ENCODE peak calls at places on chromosome 17, in eight cellular contexts. J is cardiac muscle cell, W is tibial nerve, I is fibroblast of lung, Z is dorsolateral prefrontal cortex, G is nephron progenitor cell, B is AG10803, A is IMR-90. Y is an unnamed sample.

GRCh38 chr17:77691216-77692085 is 267.1 kb upstream of the TNRC6C start:
- DNase-seq in W (no peak), J (no peak), Z (no peak), G (no peak), I (no peak), B (no peak), A (no peak), Y (no peak)

GRCh38 chr17:47741793-47742145 is 8.7 kb downstream of the TBX21 start:
- DNase-seq in W (no peak), I (no peak), Z (no peak), G (no peak), B (no peak), A (peak; percentile 16), J (no peak), Y (no peak)

GRCh38 chr17:71444011-71444574 is 676.7 kb upstream of the SOX9 start:
- DNase-seq in B (no peak), I (no peak), Z (no peak), A (peak; percentile 20), W (no peak), G (no peak), J (no peak), Y (no peak)

GRCh38 chr17:79176792-79177601 is 102.4 kb downstream of the ENGASE start:
- DNase-seq in Z (no peak), B (no peak), I (no peak), W (no peak), G (no peak), J (no peak), A (no peak), Y (no peak)

GRCh38 chr17:66948061-66948750 is 16.3 kb upstream of the CACNG4 start:
- DNase-seq in B (no peak), Z (no peak), W (no peak), I (no peak), J (no peak), G (no peak), A (no peak), Y (no peak)

GRCh38 chr17:44794699-44795413 is 35.2 kb downstream of the GJC1 start:
- DNase-seq in Z (no peak), A (peak; percentile 99), B (peak; percentile 89), G (no peak), W (no peak), I (peak; percentile 96), J (no peak), Y (peak; percentile 63)

GRCh38 chr17:7833795-7834553 is at the start of gene KDM6B:
- DNase-seq in Z (peak; percentile 92), J (peak; percentile 96), G (peak; percentile 94), A (peak; percentile 85), I (peak; percentile 88), W (peak; percentile 92), B (peak; percentile 88), Y (peak; percentile 89)

GRCh38 chr17:64212122-64212521 is 50.9 kb downstream of the TEX2 start:
- DNase-seq in Z (no peak), G (no peak), W (no peak), A (peak; percentile 82), B (peak; percentile 76), J (no peak), I (peak; percentile 61), Y (no peak)

GRCh38 chr17:54899201-54899600 is 1.5 kb upstream of the TOM1L1 start:
- DNase-seq in J (no peak), I (no peak), B (no peak), G (no peak), Z (no peak), W (no peak), A (no peak), Y (no peak)

GRCh38 chr17:73549841-73550430 is 94.3 kb downstream of the SDK2 start:
- DNase-seq in Z (no peak), J (peak; percentile 70), B (no peak), A (no peak), G (no peak), I (no peak), W (no peak), Y (no peak)

GRCh38 chr17:14372905-14373559 is 72.2 kb downstream of the HS3ST3B1 start:
- DNase-seq in Z (no peak), B (no peak), G (peak; percentile 35), W (no peak), A (no peak), J (peak; percentile 44), I (no peak), Y (no peak)

GRCh38 chr17:69503711-69504110 is 89.2 kb downstream of the MAP2K6 start:
- DNase-seq in A (no peak), Z (no peak), B (no peak), G (no peak), J (no peak), W (no peak), I (no peak), Y (no peak)

GRCh38 chr17:38603786-38604478 is 1.8 kb downstream of the SRCIN1 start:
- DNase-seq in A (no peak), W (no peak), I (no peak), G (no peak), Z (no peak), J (no peak), B (no peak), Y (no peak)

GRCh38 chr17:81402530-81402941 is 7.3 kb downstream of the BAHCC1 start:
- DNase-seq in J (no peak), Z (no peak), G (no peak), B (no peak), A (no peak), I (no peak), W (no peak), Y (no peak)

GRCh38 chr17:78923660-78924453 is 1.3 kb downstream of the TIMP2 start:
- DNase-seq in G (no peak), A (no peak), Z (no peak), W (peak; percentile 55), B (no peak), I (no peak), J (no peak), Y (no peak)

GRCh38 chr17:18004345-18004744 is 31.7 kb downstream of the DRC3 start:
- DNase-seq in W (no peak), A (peak; percentile 52), J (no peak), B (no peak), G (no peak), I (no peak), Z (no peak), Y (no peak)

GRCh38 chr17:12667299-12667958 is 1.7 kb downstream of the MYOCD start:
- DNase-seq in B (peak; percentile 55), W (no peak), A (peak; percentile 89), I (peak; percentile 56), J (peak; percentile 86), G (peak; percentile 29), Z (no peak), Y (no peak)

GRCh38 chr17:75152971-75153853 is 1.1 kb downstream of the JPT1 start:
- DNase-seq in J (peak; percentile 38), G (peak; percentile 48), Z (peak; percentile 33), A (peak; percentile 28), W (no peak), B (no peak), I (peak; percentile 48), Y (peak; percentile 50)

GRCh38 chr17:66711936-66712335 is 123.0 kb upstream of the CACNG5 start:
- DNase-seq in G (no peak), Z (peak; percentile 20), J (peak; percentile 10), I (no peak), A (no peak), B (peak; percentile 7), W (peak; percentile 71), Y (no peak)

GRCh38 chr17:14688134-14688533 is 387.3 kb downstream of the HS3ST3B1 start:
- DNase-seq in A (no peak), B (no peak), I (no peak), J (no peak), G (no peak), Z (no peak), W (no peak), Y (no peak)

GRCh38 chr17:76710863-76711611 is at the start of gene MXRA7:
- DNase-seq in J (peak; percentile 78), A (peak; percentile 61), B (peak; percentile 65), I (peak; percentile 67), Z (peak; percentile 57), W (peak; percentile 65), G (peak; percentile 77), Y (peak; percentile 80)

GRCh38 chr17:66755101-66755943 is 79.6 kb upstream of the CACNG5 start:
- DNase-seq in J (no peak), W (no peak), Z (no peak), B (no peak), I (no peak), A (no peak), G (no peak), Y (no peak)

DNA sequence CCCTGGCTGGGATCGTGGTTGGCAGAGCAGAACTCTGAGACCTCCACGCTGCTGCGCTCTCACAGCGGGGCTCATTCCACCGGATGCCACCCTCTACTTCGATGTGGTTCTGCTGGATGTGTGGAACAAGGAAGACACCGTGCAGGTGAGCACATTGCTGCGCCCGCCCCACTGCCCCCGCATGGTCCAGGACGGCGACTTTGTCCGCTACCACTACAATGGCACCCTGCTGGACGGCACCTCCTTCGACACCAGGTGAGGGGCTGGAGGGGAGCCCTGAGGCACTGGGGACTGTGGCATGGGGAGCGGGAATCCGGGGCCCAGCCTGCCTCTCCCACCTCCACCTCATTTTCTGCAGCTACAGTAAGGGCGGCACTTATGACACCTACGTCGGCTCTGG is 5.2 kb downstream of the FKBP10 start:
- DNase-seq in I (no peak), G (no peak), W (no peak), A (no peak), J (no peak), B (no peak), Z (no peak), Y (no peak)
- TF ChIP-seq CTCF in I (no peak), G (no peak), W (no peak), A (no peak), J (no peak), B (no peak), Z (no peak), Y (no peak)

DNA sequence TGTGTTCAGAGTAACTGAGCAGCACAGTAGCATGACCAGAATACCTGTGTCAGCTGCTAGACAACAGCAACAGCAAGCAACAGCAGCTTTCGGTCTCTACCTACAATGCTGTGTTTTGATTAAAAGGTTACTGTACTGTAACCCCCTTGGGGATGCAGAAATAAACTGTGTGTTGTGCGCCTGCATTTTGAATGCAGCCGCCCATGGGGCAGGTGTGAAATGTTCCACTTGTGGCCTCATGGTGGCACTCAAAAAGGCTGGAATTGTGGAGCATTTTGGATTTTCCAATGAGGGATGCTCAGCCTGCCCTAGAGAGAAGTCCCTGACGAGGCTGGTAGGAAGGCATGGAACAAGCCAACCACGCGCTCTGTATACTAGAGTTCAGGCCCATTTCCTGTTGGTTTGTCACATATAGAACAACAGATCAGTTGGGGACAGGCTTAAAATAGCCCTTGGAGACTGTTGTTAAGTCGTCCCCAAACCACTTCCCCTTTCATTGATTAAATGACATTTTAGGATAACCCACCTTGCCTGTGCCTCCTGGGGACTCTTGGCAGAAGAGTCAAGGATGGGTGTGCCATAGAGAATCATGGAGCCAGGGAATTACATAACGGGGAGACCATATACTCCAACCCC is 27.1 kb downstream of the SCPEP1 start:
- DNase-seq in B (no peak), I (no peak), A (no peak), Z (no peak), W (no peak), G (no peak), J (peak; percentile 36), Y (no peak)
- TF ChIP-seq CTCF in B (no peak), I (peak; percentile 2), A (no peak), Z (peak; percentile 30), W (no peak), G (peak; percentile 17), J (peak; percentile 9), Y (peak; percentile 10)

GRCh38 chr17:41948747-41949460 is 17.7 kb upstream of the CNP start:
- DNase-seq in Z (no peak), J (no peak), W (no peak), I (no peak), B (no peak), G (no peak), A (no peak), Y (no peak)
- TF ChIP-seq CTCF in Z (no peak), J (no peak), W (no peak), I (no peak), B (no peak), G (no peak), A (no peak), Y (no peak)

GRCh38 chr17:16988749-16989229 is 16.9 kb upstream of the TNFRSF13B start:
- DNase-seq in G (no peak), Z (no peak), I (peak; percentile 17), J (no peak), W (no peak), A (no peak), B (no peak), Y (no peak)
- TF ChIP-seq CTCF in G (no peak), Z (no peak), I (no peak), J (no peak), W (no peak), A (no peak), B (no peak), Y (no peak)

Y was measured in glutamatergic neuron.